ENCODE peak calls at places on chromosomes 3 and 15, in six cellular contexts. R is stimulated activated CD8-positive, alpha-beta memory T cell treated with anti-CD3 and anti-CD28 coated beads, Interleukin-7, amount 100 ng/mL, for 1 hour; L is T-cell; N is GM10248; Y is SIG-M5; P is ACHN. V is an unnamed sample.

GRCh38 chr3:115418583-115418982 is 204.7 kb upstream of the GAP43 start:
- DNase-seq in R (no peak), L (no peak), N (no peak), Y (no peak), P (no peak), V (no peak)

GRCh38 chr15:58715266-58715917 is 34.1 kb downstream of the ADAM10 start:
- DNase-seq in R (no peak), L (no peak), N (no peak), Y (no peak), P (no peak), V (no peak)

GRCh38 chr15:70569718-70570231 is 193.6 kb downstream of the UACA start:
- DNase-seq in R (no peak), L (no peak), N (no peak), Y (no peak), P (no peak), V (no peak)

GRCh38 chr3:9141903-9142302 is 107.5 kb downstream of the SRGAP3 start:
- DNase-seq in R (no peak), L (no peak), N (no peak), Y (no peak), P (no peak), V (peak; percentile 52)

GRCh38 chr3:187741403-187742350 is 3.6 kb downstream of the BCL6 start:
- DNase-seq in R (no peak), L (peak; percentile 64), N (no peak), Y (peak; percentile 81), P (peak; percentile 75), V (no peak)

GRCh38 chr3:190554197-190554596 is 40.3 kb downstream of the IL1RAP start:
- DNase-seq in R (no peak), L (no peak), N (no peak), Y (no peak), P (no peak), V (no peak)

GRCh38 chr3:158273646-158274045 is 163.8 kb downstream of the RSRC1 start:
- DNase-seq in R (no peak), L (no peak), N (no peak), Y (no peak), P (no peak), V (no peak)

GRCh38 chr3:138974467-138974866 is 27.4 kb downstream of the FOXL2NB start:
- DNase-seq in R (no peak), L (no peak), N (no peak), Y (no peak), P (peak; percentile 49), V (no peak)

GRCh38 chr15:69194854-69195253 is 34.4 kb downstream of the GLCE start:
- DNase-seq in R (no peak), L (no peak), N (no peak), Y (no peak), P (no peak), V (no peak)

GRCh38 chr15:40441736-40442531 is 1.2 kb downstream of the BAHD1 start:
- DNase-seq in R (no peak), L (no peak), N (peak; percentile 59), Y (no peak), P (peak; percentile 14), V (no peak)

GRCh38 chr15:67935244-67935643 is 95.4 kb upstream of the RNU6-1 start:
- DNase-seq in R (no peak), L (no peak), N (no peak), Y (no peak), P (no peak), V (no peak)

GRCh38 chr3:107525954-107526305 is 3.2 kb downstream of the BBX start:
- DNase-seq in R (no peak), L (no peak), N (no peak), Y (no peak), P (no peak), V (no peak)

GRCh38 chr3:29972594-29972993 is 633.8 kb upstream of the TGFBR2 start:
- DNase-seq in R (no peak), L (no peak), N (no peak), Y (no peak), P (no peak), V (no peak)